ENCODE peak calls at places on chromosomes 3 and 15, in nine cellular contexts. W, M, K, X, P, L, H, E and V are unnamed samples.
A peak's percentile ranks its signal among the peaks of the same experiment; 100 is the strongest.

GRCh38 chr3:184717608-184717995 is 5.7 kb upstream of the MAGEF1 start:
- DNase-seq in W (no peak), P (no peak), L (no peak), X (no peak), H (no peak), M (peak; percentile 18), E (no peak), K (no peak), V (no peak)

GRCh38 chr3:96959902-96960596 is 145.7 kb downstream of the EPHA6 start:
- DNase-seq in K (no peak), X (no peak), E (no peak), H (no peak), W (peak; percentile 96), P (no peak), M (no peak), L (no peak), V (no peak)

GRCh38 chr3:133115178-133115577 is 77.0 kb downstream of the TMEM108 start:
- DNase-seq in K (no peak), M (no peak), L (no peak), E (no peak), H (no peak), X (no peak), P (no peak), W (no peak), V (no peak)

GRCh38 chr15:82040862-82041261 is 5.0 kb downstream of the MEX3B start:
- DNase-seq in E (no peak), X (no peak), H (peak; percentile 60), P (no peak), W (no peak), M (no peak), L (no peak), K (no peak), V (peak; percentile 90)

GRCh38 chr3:144031938-144032337 is 60.3 kb downstream of the DIPK2A start:
- DNase-seq in M (no peak), L (no peak), X (no peak), H (no peak), K (no peak), E (no peak), W (no peak), P (no peak), V (no peak)

GRCh38 chr15:70376929-70377691 is 279.4 kb upstream of the TLE3 start:
- DNase-seq in W (peak; percentile 50), M (peak; percentile 31), H (no peak), L (no peak), E (no peak), X (no peak), K (no peak), P (no peak), V (peak; percentile 34)

GRCh38 chr15:78709263-78709882 is 68.4 kb upstream of the CHRNB4 start:
- DNase-seq in M (peak; percentile 67), W (no peak), E (peak; percentile 38), L (peak; percentile 70), K (peak; percentile 84), H (peak; percentile 67), X (no peak), P (peak; percentile 75), V (peak; percentile 81)

GRCh38 chr3:122076414-122077292 is 21.5 kb downstream of the CD86 start:
- DNase-seq in L (peak; percentile 48), X (no peak), K (no peak), M (no peak), W (no peak), H (no peak), P (no peak), E (no peak), V (no peak)

GRCh38 chr3:178386880-178387279 is 149.4 kb upstream of the KCNMB2 start:
- DNase-seq in L (no peak), E (no peak), P (no peak), W (no peak), H (no peak), M (no peak), K (no peak), X (no peak), V (no peak)

GRCh38 chr3:8518138-8518537 is 16.5 kb downstream of the LMCD1 start:
- DNase-seq in K (no peak), L (no peak), E (no peak), H (no peak), M (no peak), X (no peak), W (no peak), P (no peak), V (no peak)

GRCh38 chr3:39138804-39139415 is 14.5 kb downstream of the CSRNP1 start:
- DNase-seq in P (no peak), M (no peak), E (no peak), K (no peak), L (no peak), W (no peak), X (no peak), H (no peak), V (no peak)

GRCh38 chr15:96070636-96071035 is 259.9 kb upstream of the NR2F2 start:
- DNase-seq in W (no peak), H (no peak), P (no peak), X (no peak), K (no peak), E (no peak), M (no peak), L (no peak), V (no peak)

GRCh38 chr15:101250931-101251829 is 668 bp downstream of the CHSY1 start:
- DNase-seq in K (peak; percentile 83), P (peak; percentile 29), H (no peak), E (no peak), X (no peak), W (peak; percentile 28), L (no peak), M (no peak), V (peak; percentile 85)

GRCh38 chr15:31474059-31474868 is 147.6 kb downstream of the KLF13 start:
- DNase-seq in M (no peak), H (no peak), W (no peak), K (no peak), X (no peak), E (no peak), P (peak; percentile 41), L (no peak), V (no peak)

GRCh38 chr15:47542312-47543094 is 174.8 kb upstream of the SEMA6D start:
- DNase-seq in E (no peak), M (no peak), P (no peak), H (no peak), X (no peak), W (peak; percentile 5), L (no peak), K (no peak), V (no peak)

GRCh38 chr3:156098437-156099035 is 21.8 kb upstream of the KCNAB1 start:
- DNase-seq in P (no peak), K (no peak), H (no peak), M (no peak), E (no peak), L (peak; percentile 2), X (peak; percentile 4), W (no peak), V (no peak)

GRCh38 chr3:157393076-157393475 is 43.6 kb upstream of the PTX3 start:
- DNase-seq in W (peak; percentile 59), E (no peak), X (no peak), P (no peak), L (no peak), M (no peak), K (no peak), H (no peak), V (no peak)

GRCh38 chr3:197901626-197902025 is 48.4 kb upstream of the RPL35A start:
- DNase-seq in L (no peak), K (no peak), M (no peak), W (no peak), E (no peak), P (no peak), H (no peak), X (no peak), V (no peak)

GRCh38 chr15:93151488-93151887 is 62.5 kb upstream of the RGMA start:
- DNase-seq in W (peak; percentile 44), P (no peak), E (no peak), M (no peak), K (no peak), X (no peak), L (no peak), H (no peak), V (no peak)

GRCh38 chr3:29576675-29577074 is 295.8 kb downstream of the RBMS3 start:
- DNase-seq in L (no peak), W (no peak), X (no peak), M (no peak), K (no peak), E (no peak), P (no peak), H (no peak), V (no peak)

GRCh38 chr3:106209482-106209881 is 340.7 kb upstream of the CBLB start:
- DNase-seq in H (no peak), W (no peak), X (no peak), L (no peak), M (no peak), P (no peak), K (no peak), E (no peak), V (no peak)

GRCh38 chr3:62201438-62202035 is 171.8 kb downstream of the FEZF2 start:
- DNase-seq in E (no peak), W (peak; percentile 20), K (no peak), X (no peak), P (no peak), L (peak; percentile 23), M (no peak), H (peak; percentile 23), V (peak; percentile 39)

GRCh38 chr15:86115138-86115801 is 35.6 kb downstream of the AGBL1 start:
- DNase-seq in E (no peak), W (peak; percentile 12), K (no peak), P (no peak), H (no peak), M (no peak), L (no peak), X (no peak), V (no peak)

GRCh38 chr15:91919014-91919534 is 65.6 kb downstream of the SLCO3A1 start:
- DNase-seq in P (no peak), K (no peak), X (no peak), W (no peak), L (no peak), E (no peak), M (no peak), H (no peak), V (no peak)

GRCh38 chr3:72995337-72995736 is 1.3 kb upstream of the PPP4R2 start:
- DNase-seq in W (no peak), K (no peak), L (no peak), E (no peak), H (no peak), P (no peak), M (no peak), X (no peak), V (no peak)

GRCh38 chr3:101676765-101677435 is at the start of gene ZBTB11:
- DNase-seq in P (peak; percentile 100), M (peak; percentile 98), X (peak; percentile 99), W (peak; percentile 99), K (peak; percentile 100), E (peak; percentile 99), H (peak; percentile 100), L (peak; percentile 99), V (no peak)

GRCh38 chr15:45203182-45203581 is 15.4 kb upstream of the SHF start:
- DNase-seq in W (no peak), L (no peak), X (no peak), M (no peak), H (no peak), E (no peak), K (no peak), P (no peak), V (no peak)

GRCh38 chr3:194266658-194267005 is 84.5 kb downstream of the CPN2 start:
- DNase-seq in W (no peak), H (no peak), P (no peak), E (no peak), K (no peak), X (no peak), L (no peak), M (no peak), V (no peak)

GRCh38 chr3:181253796-181254195 is 264.3 kb upstream of the DNAJC19 start:
- DNase-seq in H (no peak), X (no peak), K (no peak), L (no peak), P (no peak), W (no peak), M (no peak), E (no peak), V (no peak)

GRCh38 chr15:79863886-79864285 is 32.9 kb downstream of the MTHFS start:
- DNase-seq in X (no peak), K (no peak), E (no peak), P (no peak), H (no peak), L (no peak), W (peak; percentile 88), M (no peak), V (no peak)

GRCh38 chr3:24389108-24390090 is 105.3 kb downstream of the THRB start:
- DNase-seq in K (no peak), H (no peak), E (no peak), M (no peak), P (no peak), X (no peak), L (no peak), W (peak; percentile 63), V (peak; percentile 0)